ENCODE peak calls at places on chromosomes 7 and 10, in nine cellular contexts. L is heart right ventricle; I is Caco-2; N is small intestine; W is bronchial epithelial cell; X is MM.1S; U is left ventricle myocardium inferior; T is CD4-positive, CD25-positive, alpha-beta regulatory T cell; H is spleen. K is an unnamed sample.
A peak's percentile ranks its signal among the peaks of the same experiment; 100 is the strongest.

GRCh38 chr7:33062023-33062781 is at the start of gene NT5C3A:
- DNase-seq in I (peak; percentile 64), N (peak; percentile 63), U (no peak), X (peak; percentile 48), W (no peak), L (peak; percentile 50), H (peak; percentile 94), T (peak; percentile 25), K (peak; percentile 77)

GRCh38 chr7:5291301-5291700 is 8.6 kb downstream of the SLC29A4 start:
- DNase-seq in W (no peak), U (no peak), H (no peak), X (no peak), L (no peak), T (no peak), I (no peak), N (no peak), K (no peak)

GRCh38 chr7:107009846-107010203 is 34.7 kb upstream of the PRKAR2B start:
- DNase-seq in W (no peak), H (no peak), X (no peak), N (no peak), L (no peak), U (no peak), T (no peak), I (no peak), K (no peak)

GRCh38 chr7:13904689-13905088 is 84.8 kb downstream of the ETV1 start:
- DNase-seq in L (no peak), X (no peak), T (no peak), W (no peak), U (no peak), N (no peak), I (no peak), H (no peak), K (no peak)

GRCh38 chr10:13973742-13974141 is 357.0 kb downstream of the FRMD4A start:
- DNase-seq in U (no peak), W (no peak), T (no peak), N (no peak), H (no peak), X (no peak), L (no peak), I (no peak), K (no peak)

GRCh38 chr7:28858895-28859294 is 99.2 kb downstream of the TRIL start:
- DNase-seq in N (no peak), H (no peak), W (no peak), I (no peak), T (no peak), U (no peak), X (no peak), L (no peak), K (no peak)

GRCh38 chr7:130970696-130971095 is 236.7 kb upstream of the KLF14 start:
- DNase-seq in L (no peak), U (no peak), I (no peak), N (no peak), X (no peak), W (no peak), T (no peak), H (no peak), K (no peak)

GRCh38 chr10:31912898-31913847 is 15.5 kb downstream of the ARHGAP12 start:
- DNase-seq in U (no peak), I (no peak), W (peak; percentile 38), T (no peak), L (no peak), N (no peak), X (no peak), H (no peak), K (no peak)

GRCh38 chr7:122572706-122573105 is 126.2 kb downstream of the RNF133 start:
- DNase-seq in U (no peak), N (no peak), T (no peak), H (no peak), X (no peak), I (no peak), L (no peak), W (no peak), K (no peak)

GRCh38 chr7:4744391-4745264 is 30.8 kb upstream of the AP5Z1 start:
- DNase-seq in U (peak; percentile 100), I (peak; percentile 87), W (peak; percentile 98), T (peak; percentile 56), H (peak; percentile 98), L (peak; percentile 100), X (peak; percentile 67), N (peak; percentile 95), K (peak; percentile 100)

GRCh38 chr10:21517983-21518628 is 7.4 kb downstream of the SKIDA1 start:
- DNase-seq in I (no peak), U (no peak), X (no peak), T (no peak), N (no peak), H (no peak), W (peak; percentile 58), L (no peak), K (no peak)

GRCh38 chr7:12158334-12159060 is 52.6 kb upstream of the TMEM106B start:
- DNase-seq in W (peak; percentile 9), H (no peak), T (no peak), U (no peak), L (no peak), I (no peak), N (no peak), X (no peak), K (no peak)

GRCh38 chr10:100890696-100891271 is 22.0 kb upstream of the SLF2 start:
- DNase-seq in W (peak; percentile 88), T (no peak), U (no peak), N (no peak), H (no peak), L (no peak), I (no peak), X (no peak), K (peak; percentile 49)

DNA sequence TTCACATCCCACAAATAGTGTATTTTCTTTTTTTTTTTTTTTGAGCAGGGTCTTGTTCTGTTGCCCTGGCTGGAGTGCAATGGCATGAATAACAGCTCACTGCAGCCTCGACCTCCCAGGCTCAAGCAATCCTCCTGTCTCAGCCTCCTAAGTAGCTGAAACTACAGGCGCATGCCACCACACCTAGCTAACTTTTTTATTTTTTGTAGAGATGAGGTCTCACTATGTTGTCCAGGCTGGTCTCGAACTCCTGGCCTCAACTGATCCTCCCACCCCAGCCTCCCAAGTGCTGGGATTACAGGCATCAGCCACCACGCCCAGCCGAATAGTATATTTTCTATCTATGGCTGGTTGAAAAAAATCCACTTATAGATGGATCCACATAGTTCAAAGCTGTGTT is 12.5 kb downstream of the EZH2 start:
- DNase-seq in I (no peak), L (no peak), W (no peak), H (no peak), N (no peak), U (no peak), X (no peak), T (no peak), K (no peak)
- H3K36me3 ChIP-seq in I (no peaks in the 10 kb centered on the region), L (no peaks in the 10 kb centered on the region), W (no peaks in the 10 kb centered on the region), H (no peaks in the 10 kb centered on the region), N (no peaks in the 10 kb centered on the region), U (no peaks in the 10 kb centered on the region), X (no peaks in the 10 kb centered on the region), T (no peaks in the 10 kb centered on the region), K (no peaks in the 10 kb centered on the region)

GRCh38 chr7:26192485-26193087 is 8.0 kb downstream of the HNRNPA2B1 start:
- DNase-seq in I (no peak), W (no peak), N (no peak), U (no peak), L (no peak), T (no peak), H (no peak), X (no peak), K (no peak)
- H3K36me3 ChIP-seq in I (peaks cover 6% of the 10 kb centered on the region), W (peaks cover 33% of the 10 kb centered on the region), N (peaks cover 35% of the 10 kb centered on the region), U (peaks cover 100% of the 10 kb centered on the region), L (peaks cover 100% of the 10 kb centered on the region), T (peaks cover 95% of the 10 kb centered on the region), H (peaks cover 99% of the 10 kb centered on the region), X (peaks cover 66% of the 10 kb centered on the region), K (peaks cover 99% of the 10 kb centered on the region)

GRCh38 chr7:23454880-23455526 is 15.3 kb downstream of the IGF2BP3 start:
- DNase-seq in I (no peak), X (no peak), T (no peak), U (no peak), L (no peak), H (no peak), W (no peak), N (no peak), K (peak; percentile 73)

GRCh38 chr7:23462846-23463245 is 7.4 kb downstream of the IGF2BP3 start:
- DNase-seq in L (no peak), T (no peak), X (no peak), I (peak; percentile 35), N (peak; percentile 35), U (no peak), H (no peak), W (peak; percentile 57), K (no peak)

GRCh38 chr7:23456093-23456492 is 14.2 kb downstream of the IGF2BP3 start:
- DNase-seq in W (no peak), X (no peak), T (no peak), H (no peak), L (no peak), I (no peak), U (no peak), N (no peak), K (no peak)

DNA sequence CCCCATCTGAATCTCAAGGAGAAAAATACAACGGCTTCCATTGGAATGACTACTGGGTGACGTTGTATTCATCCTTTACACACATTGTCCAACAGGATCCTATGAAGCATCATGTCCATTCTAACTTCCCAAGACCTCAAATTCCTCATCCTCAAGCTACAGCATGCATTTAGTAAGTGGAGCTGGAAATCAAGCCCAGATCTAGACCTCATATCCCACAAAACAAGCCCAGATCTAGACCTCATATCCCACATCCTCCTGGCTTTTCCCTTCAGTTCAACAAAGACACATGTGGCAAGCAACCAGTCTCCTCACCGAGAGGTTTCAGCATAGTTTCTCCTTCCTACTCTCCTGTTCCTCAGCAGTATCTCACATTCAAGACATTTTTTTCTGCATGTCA is 12.2 kb downstream of the IGF2BP3 start:
- DNase-seq in X (no peak), U (no peak), N (no peak), H (no peak), I (no peak), W (no peak), L (no peak), T (no peak), K (no peak)
- H3K36me3 ChIP-seq in X (no peaks in the 10 kb centered on the region), U (no peaks in the 10 kb centered on the region), N (no peaks in the 10 kb centered on the region), H (no peaks in the 10 kb centered on the region), I (peaks cover 2% of the 10 kb centered on the region), W (no peaks in the 10 kb centered on the region), L (no peaks in the 10 kb centered on the region), T (no peaks in the 10 kb centered on the region), K (peaks cover 63% of the 10 kb centered on the region)

GRCh38 chr7:43879477-43879876 is 10.2 kb upstream of the MRPS24 start:
- DNase-seq in I (no peak), U (no peak), T (no peak), N (no peak), X (no peak), H (no peak), W (peak; percentile 48), L (no peak), K (no peak)
- H3K36me3 ChIP-seq in I (peaks cover 2% of the 10 kb centered on the region), U (peaks cover 84% of the 10 kb centered on the region), T (peaks cover 66% of the 10 kb centered on the region), N (peaks cover 38% of the 10 kb centered on the region), X (no peaks in the 10 kb centered on the region), H (peaks cover 80% of the 10 kb centered on the region), W (peaks cover 36% of the 10 kb centered on the region), L (peaks cover 94% of the 10 kb centered on the region), K (peaks cover 55% of the 10 kb centered on the region)

DNA sequence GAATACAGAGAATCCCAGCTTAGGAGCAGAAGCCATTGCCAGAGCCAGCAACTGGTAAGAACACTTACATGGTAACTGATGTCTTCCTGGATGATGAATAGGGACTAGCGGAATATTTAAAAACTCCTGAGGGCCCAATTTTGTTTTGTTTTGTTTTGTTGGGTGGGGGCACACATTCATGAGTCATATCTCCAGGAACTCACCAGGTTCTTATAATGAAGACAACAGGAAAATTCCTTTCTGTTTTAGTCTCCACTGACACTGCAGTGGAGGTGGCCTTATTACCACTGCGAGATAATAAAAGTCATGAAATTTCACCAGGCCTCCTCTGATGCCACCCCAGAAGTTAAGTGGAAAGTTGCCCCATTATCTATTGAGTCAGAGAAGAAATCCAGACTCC is 6.6 kb upstream of the CUZD1 start:
- DNase-seq in H (no peak), T (no peak), W (peak; percentile 43), N (no peak), U (no peak), L (no peak), I (no peak), X (no peak), K (peak; percentile 32)
- H3K36me3 ChIP-seq in H (peaks cover 5% of the 10 kb centered on the region), T (peaks cover 76% of the 10 kb centered on the region), W (no peaks in the 10 kb centered on the region), N (peaks cover 3% of the 10 kb centered on the region), U (peaks cover 5% of the 10 kb centered on the region), L (peaks cover 32% of the 10 kb centered on the region), I (peaks cover 1% of the 10 kb centered on the region), X (no peaks in the 10 kb centered on the region), K (no peaks in the 10 kb centered on the region)

K was measured in endodermal cell.